ENCODE peak calls at places on chromosomes 12 and 14, in six cellular contexts. U is CD4-positive, CD25-positive, alpha-beta regulatory T cell; O is lower lobe of right lung; L is stimulated activated naive CD8-positive, alpha-beta T cell treated with anti-CD3 and anti-CD28 coated beads, Interleukin-15, amount 100 ng/mL, for 72 hours; X is left lung; D is activated T-cell treated with anti-CD3 and anti-CD28 coated beads, Interleukin-2, amount 50 U/mL, for 72 hours. V is an unnamed sample.

GRCh38 chr14:88323520-88324199 is 591 bp upstream of the KCNK10 start:
- ATAC-seq in U (no peak), O (no peak), L (peak; percentile 26), X (no peak), D (peak; percentile 44), V (no peak)

GRCh38 chr12:12510141-12510540 is 52.5 kb downstream of the DUSP16 start:
- ATAC-seq in U (no peak), O (no peak), L (no peak), X (no peak), D (no peak), V (peak; percentile 70)

GRCh38 chr14:72828604-72829003 is 65.3 kb downstream of the DPF3 start:
- ATAC-seq in U (no peak), O (no peak), L (no peak), X (no peak), D (no peak), V (no peak)

GRCh38 chr12:27615331-27615891 is 80.8 kb upstream of the REP15 start:
- ATAC-seq in U (no peak), O (no peak), L (no peak), X (peak; percentile 35), D (no peak), V (no peak)

GRCh38 chr14:18660585-18660922 is 59.6 kb downstream of the OR11H12 start:
- ATAC-seq in U (no peak), O (peak; percentile 35), L (no peak), X (no peak), D (no peak), V (no peak)

GRCh38 chr12:64631197-64631596 is 20.9 kb downstream of the RASSF3 start:
- ATAC-seq in U (no peak), O (peak; percentile 30), L (peak; percentile 62), X (no peak), D (peak; percentile 68), V (peak; percentile 42)

GRCh38 chr14:52338282-52338681 is 24.2 kb downstream of the PTGER2 start:
- ATAC-seq in U (no peak), O (peak; percentile 57), L (no peak), X (peak; percentile 56), D (peak; percentile 47), V (no peak)

GRCh38 chr14:72215080-72215479 is 282.9 kb downstream of the RGS6 start:
- ATAC-seq in U (no peak), O (no peak), L (no peak), X (no peak), D (no peak), V (no peak)

GRCh38 chr12:2904260-2904659 is 13.6 kb downstream of the TULP3 start:
- ATAC-seq in U (no peak), O (no peak), L (no peak), X (no peak), D (no peak), V (no peak)

GRCh38 chr12:116727261-116727660 is 10.6 kb downstream of the SPRING1 start:
- ATAC-seq in U (no peak), O (peak; percentile 65), L (no peak), X (peak; percentile 63), D (no peak), V (no peak)

GRCh38 chr12:124551268-124552144 is 15.9 kb downstream of the NCOR2 start:
- ATAC-seq in U (no peak), O (peak; percentile 47), L (no peak), X (peak; percentile 30), D (no peak), V (no peak)

GRCh38 chr12:56084958-56085543 is 5.1 kb downstream of the ERBB3 start:
- ATAC-seq in U (no peak), O (no peak), L (peak; percentile 59), X (no peak), D (peak; percentile 46), V (no peak)

GRCh38 chr12:132524405-132524804 is 34.5 kb downstream of the FBRSL1 start:
- ATAC-seq in U (no peak), O (peak; percentile 7), L (no peak), X (peak; percentile 22), D (no peak), V (peak; percentile 90)

GRCh38 chr12:3105690-3106479 is 28.7 kb downstream of the TSPAN9 start:
- ATAC-seq in U (no peak), O (no peak), L (no peak), X (no peak), D (no peak), V (no peak)

GRCh38 chr14:79557309-79557708 is 654.0 kb downstream of the DIO2 start:
- ATAC-seq in U (no peak), O (no peak), L (no peak), X (no peak), D (no peak), V (no peak)

GRCh38 chr14:70317091-70317968 is 42.2 kb downstream of the COX16 start:
- ATAC-seq in U (no peak), O (no peak), L (no peak), X (no peak), D (no peak), V (no peak)

GRCh38 chr14:55913324-55914035 is 204.7 kb upstream of the PELI2 start:
- ATAC-seq in U (no peak), O (peak; percentile 40), L (no peak), X (peak; percentile 15), D (no peak), V (no peak)

GRCh38 chr12:89731064-89731463 is 22.4 kb upstream of the ATP2B1 start:
- ATAC-seq in U (no peak), O (no peak), L (no peak), X (no peak), D (no peak), V (no peak)

GRCh38 chr14:45048385-45048784 is 35.5 kb upstream of the PRPF39 start:
- ATAC-seq in U (no peak), O (no peak), L (no peak), X (no peak), D (no peak), V (peak; percentile 37)

GRCh38 chr12:92058664-92059063 is 87.0 kb downstream of the BTG1 start:
- ATAC-seq in U (peak; percentile 34), O (no peak), L (no peak), X (no peak), D (peak; percentile 49), V (no peak)

GRCh38 chr12:96520767-96521166 is 31.4 kb downstream of the CFAP54 start:
- ATAC-seq in U (no peak), O (no peak), L (no peak), X (no peak), D (no peak), V (no peak)

GRCh38 chr12:25269701-25270100 is 19.0 kb upstream of the KRAS start:
- ATAC-seq in U (peak; percentile 37), O (no peak), L (peak; percentile 60), X (no peak), D (peak; percentile 79), V (no peak)

GRCh38 chr12:118874698-118875548 is 106.4 kb upstream of the SRRM4 start:
- ATAC-seq in U (no peak), O (no peak), L (no peak), X (no peak), D (no peak), V (no peak)

GRCh38 chr14:90675399-90675798 is 140.8 kb downstream of the TTC7B start:
- ATAC-seq in U (no peak), O (no peak), L (peak; percentile 14), X (peak; percentile 41), D (no peak), V (no peak)

GRCh38 chr14:51931308-51931707 is 58.0 kb upstream of the RTRAF start:
- ATAC-seq in U (no peak), O (no peak), L (peak; percentile 46), X (no peak), D (peak; percentile 74), V (no peak)

GRCh38 chr14:94571950-94572349 is 9.3 kb upstream of the SERPINA5 start:
- ATAC-seq in U (no peak), O (no peak), L (no peak), X (peak; percentile 19), D (no peak), V (no peak)

V was measured in esophagus mucosa.